ENCODE peak calls at places on chromosomes 12 and 14, in six cellular contexts. O is kidney epithelial cell, U is cardiac fibroblast, P is left ventricle myocardium inferior, F is AG10803, L is fibroblast of the aortic adventitia. E is an unnamed sample.

GRCh38 chr12:27498761-27499160 is 25.2 kb upstream of the PPFIBP1 start:
- DNase-seq in P (no peak), O (no peak), L (peak), U (no peak), F (peak), E (peak)

GRCh38 chr12:132561784-132562156 is 48.6 kb downstream of the LRCOL1 start:
- DNase-seq in U (no peak), F (no peak), O (no peak), L (no peak), P (no peak), E (peak)

GRCh38 chr12:24025153-24025798 is 75.8 kb upstream of the SOX5 start:
- DNase-seq in F (no peak), O (no peak), P (no peak), U (peak), L (no peak), E (no peak)

GRCh38 chr12:6548556-6549378 is 7.1 kb downstream of the IFFO1 start:
- DNase-seq in U (peak), O (no peak), P (no peak), L (peak), F (peak), E (peak)

GRCh38 chr12:46472893-46473633 is 100.5 kb upstream of the SLC38A2 start:
- DNase-seq in F (peak), P (no peak), U (peak), O (no peak), L (peak), E (peak)

GRCh38 chr14:26008290-26008689 is 589.5 kb downstream of the NOVA1 start:
- DNase-seq in O (no peak), F (no peak), P (no peak), L (peak), U (peak), E (peak)

GRCh38 chr12:72547593-72547992 is 275.4 kb downstream of the TRHDE start:
- DNase-seq in F (peak), O (no peak), U (no peak), P (no peak), L (no peak), E (peak)

GRCh38 chr12:132449565-132450390 is 40.2 kb upstream of the FBRSL1 start:
- DNase-seq in L (no peak), P (no peak), U (no peak), O (no peak), F (no peak), E (no peak)

GRCh38 chr12:54135621-54136027 is 53.2 kb downstream of the SMUG1 start:
- DNase-seq in P (no peak), L (no peak), O (peak), U (no peak), F (peak), E (no peak)

GRCh38 chr12:19230896-19231295 is 101.4 kb downstream of the PLEKHA5 start:
- DNase-seq in F (no peak), P (no peak), L (no peak), O (no peak), U (no peak), E (no peak)

GRCh38 chr14:54929556-54929955 is 26.9 kb upstream of the GCH1 start:
- DNase-seq in L (no peak), F (no peak), P (no peak), O (no peak), U (no peak), E (no peak)

GRCh38 chr12:57838594-57839302 is 7.8 kb downstream of the CTDSP2 start:
- DNase-seq in P (no peak), O (no peak), L (peak), U (peak), F (no peak), E (no peak)

GRCh38 chr14:64845878-64846277 is 33.8 kb downstream of the SPTB start:
- DNase-seq in U (peak), F (peak), P (no peak), O (peak), L (no peak), E (peak)

GRCh38 chr14:75454963-75455546 is 27.2 kb downstream of the JDP2 start:
- DNase-seq in L (peak), U (peak), P (peak), O (peak), F (peak), E (peak)

GRCh38 chr14:81434230-81434629 is 34.1 kb upstream of the STON2 start:
- DNase-seq in O (no peak), F (no peak), P (no peak), U (no peak), L (no peak), E (no peak)

GRCh38 chr14:94936901-94937321 is 167.0 kb upstream of the GSC start:
- DNase-seq in P (peak), F (no peak), L (no peak), O (no peak), U (no peak), E (no peak)

GRCh38 chr12:45215419-45216296 is at the start of gene ANO6:
- DNase-seq in U (peak), F (peak), P (peak), L (peak), O (no peak), E (peak)

GRCh38 chr14:75714993-75715392 is 53.9 kb downstream of the TTLL5 start:
- DNase-seq in P (no peak), U (peak), O (no peak), F (no peak), L (no peak), E (no peak)

GRCh38 chr12:4817813-4818212 is 91.9 kb upstream of the KCNA1 start:
- DNase-seq in O (no peak), F (no peak), L (no peak), P (peak), U (no peak), E (no peak)

GRCh38 chr14:58666737-58667136 is 29.0 kb downstream of the DACT1 start:
- DNase-seq in L (no peak), U (no peak), P (no peak), O (no peak), F (no peak), E (no peak)

GRCh38 chr12:67434653-67435375 is 165.7 kb downstream of the CAND1 start:
- DNase-seq in L (peak), O (peak), U (peak), F (peak), P (no peak), E (peak)

GRCh38 chr14:32259368-32260013 is 56.4 kb upstream of the RNU6-8 start:
- DNase-seq in U (peak), L (peak), P (no peak), F (peak), O (peak), E (peak)

GRCh38 chr12:51217133-51217967 is 512 bp downstream of the POU6F1 start:
- DNase-seq in L (no peak), O (no peak), P (peak), F (no peak), U (no peak), E (peak)

GRCh38 chr14:105204206-105204930 is 23.3 kb upstream of the NUDT14 start:
- DNase-seq in P (peak), U (no peak), O (peak), L (peak), F (peak), E (peak)

GRCh38 chr14:55271572-55272414 is 572 bp downstream of the FBXO34 start:
- DNase-seq in O (no peak), L (peak), U (peak), P (peak), F (peak), E (peak)

GRCh38 chr12:108939594-108939993 is 59.7 kb downstream of the DAO start:
- DNase-seq in F (no peak), P (no peak), L (peak), U (peak), O (no peak), E (peak)

GRCh38 chr12:115866909-115867525 is 410.5 kb downstream of the MED13L start:
- DNase-seq in U (peak), O (no peak), P (no peak), L (no peak), F (no peak), E (no peak)

GRCh38 chr14:61569783-61570182 is 125.5 kb upstream of the HIF1A start:
- DNase-seq in F (peak), P (peak), L (peak), U (peak), O (peak), E (peak)

GRCh38 chr14:20934148-20934762 is 21.0 kb upstream of the RNASE2 start:
- DNase-seq in L (peak), P (peak), U (peak), O (no peak), F (peak), E (peak)

GRCh38 chr12:98894412-98895085 is 249.5 kb downstream of the APAF1 start:
- DNase-seq in O (no peak), F (no peak), U (no peak), L (no peak), P (no peak), E (no peak)

GRCh38 chr12:96497800-96498199 is 8.4 kb downstream of the CFAP54 start:
- DNase-seq in O (no peak), F (peak), P (no peak), U (no peak), L (no peak), E (no peak)

GRCh38 chr14:77094672-77095284 is 3.3 kb upstream of the CIPC start:
- DNase-seq in L (peak), O (no peak), F (peak), P (peak), U (peak), E (peak)

GRCh38 chr12:30517320-30517719 is 178.3 kb downstream of the IPO8 start:
- DNase-seq in L (no peak), F (no peak), P (no peak), O (no peak), U (no peak), E (no peak)

GRCh38 chr12:30519535-30519934 is 176.1 kb downstream of the IPO8 start:
- DNase-seq in U (no peak), F (no peak), L (no peak), P (no peak), O (no peak), E (no peak)

GRCh38 chr12:30514666-30515065 is 181.0 kb downstream of the IPO8 start:
- DNase-seq in F (no peak), U (no peak), L (no peak), O (no peak), P (no peak), E (no peak)

GRCh38 chr12:30515351-30515750 is 180.3 kb downstream of the IPO8 start:
- DNase-seq in P (no peak), U (peak), O (no peak), L (peak), F (no peak), E (peak)
- TF ChIP-seq CTCF in P (peak), U (no peak), O (peak), L (peak), F (no peak), E (peak)

DNA sequence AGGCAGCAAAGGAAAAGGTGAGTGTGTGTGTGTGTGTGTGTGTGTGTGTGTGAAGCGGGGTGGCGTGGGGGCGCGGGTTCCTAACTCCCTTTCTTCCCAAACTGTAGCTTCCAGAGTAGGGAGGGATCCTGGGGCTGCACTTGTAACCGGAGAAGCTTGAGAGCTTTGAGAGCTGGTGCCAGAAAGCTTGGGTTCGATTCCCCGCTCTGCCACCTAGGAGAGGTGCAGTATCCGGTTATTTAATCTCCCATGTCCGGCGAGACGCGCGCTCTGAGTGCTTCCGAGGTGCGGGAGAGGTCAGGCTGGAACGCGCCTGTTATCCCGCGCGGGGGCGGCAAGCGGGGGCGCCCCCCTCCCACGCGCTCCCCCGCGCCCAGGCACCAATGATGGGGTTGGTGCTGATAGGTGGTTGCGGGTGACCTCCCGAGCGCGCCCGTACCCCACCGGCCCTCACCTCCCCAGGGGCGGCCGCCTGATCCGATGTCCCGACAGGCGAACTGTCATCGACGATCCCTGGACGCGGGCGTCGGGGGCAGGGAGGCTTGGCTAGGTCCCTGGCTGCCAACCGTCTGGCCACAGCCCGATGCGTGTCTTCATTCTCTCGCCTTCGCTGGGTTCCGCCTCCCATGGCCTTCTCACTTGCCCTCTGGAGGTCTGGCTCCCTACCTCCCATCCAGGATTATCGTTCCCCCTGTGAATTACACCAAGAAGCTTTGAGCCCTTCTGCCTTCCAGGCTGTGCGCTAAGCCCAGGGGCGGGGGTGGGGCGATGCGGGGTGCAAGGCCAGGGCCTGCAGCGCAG is 7.4 kb upstream of the RACGAP1 start:
- DNase-seq in F (no peak), P (no peak), L (no peak), U (no peak), O (no peak), E (no peak)
- H3K4me3 ChIP-seq in F (peak), P (peak), L (no peak), U (peak), O (peak), E (peak)

GRCh38 chr12:124228050-124228711 is 66.7 kb upstream of the RFLNA start:
- DNase-seq in F (no peak), U (no peak), P (no peak), O (no peak), L (no peak), E (no peak)

GRCh38 chr12:124230789-124231188 is 64.1 kb upstream of the RFLNA start:
- DNase-seq in O (no peak), L (no peak), P (no peak), F (no peak), U (no peak), E (no peak)

GRCh38 chr12:124231980-124232653 is 62.8 kb upstream of the RFLNA start:
- DNase-seq in P (no peak), L (no peak), U (no peak), O (no peak), F (no peak), E (no peak)

GRCh38 chr12:124232654-124232987 is 62.3 kb upstream of the RFLNA start:
- DNase-seq in L (no peak), F (no peak), U (no peak), O (no peak), P (no peak), E (no peak)

DNA sequence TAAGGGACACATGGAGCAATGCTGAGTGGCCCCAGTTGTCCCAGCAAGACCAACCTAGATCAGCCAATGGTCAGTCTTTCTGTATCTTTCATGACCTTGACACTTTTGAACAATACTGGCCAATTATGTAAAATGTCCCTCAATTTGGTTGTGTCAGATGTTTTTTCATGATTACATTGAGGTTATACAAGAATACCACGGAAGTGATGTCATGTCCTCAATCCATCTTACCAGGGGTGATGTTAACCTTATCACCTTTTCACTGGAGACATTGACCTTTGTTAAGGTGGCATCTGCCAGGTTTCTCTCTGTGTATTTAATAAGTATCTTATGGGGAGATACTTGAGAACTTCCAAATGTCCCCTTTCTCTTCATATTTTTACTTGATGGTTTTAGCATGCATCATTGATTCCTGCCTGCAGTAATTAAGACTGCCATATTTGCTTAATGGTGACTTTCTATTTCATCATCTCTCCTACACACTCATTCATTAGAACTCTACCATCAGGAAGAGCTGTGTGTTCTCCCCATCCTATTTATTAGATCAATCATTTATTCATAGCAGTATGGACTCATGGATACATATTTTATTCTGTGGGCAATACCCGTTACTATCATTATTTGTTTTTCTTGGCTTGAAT is 64.7 kb upstream of the RFLNA start:
- DNase-seq in F (no peak), U (no peak), P (no peak), O (no peak), L (no peak), E (no peak)
- TF ChIP-seq CTCF in F (no peak), U (no peak), P (no peak), O (no peak), L (no peak), E (no peak)

DNA sequence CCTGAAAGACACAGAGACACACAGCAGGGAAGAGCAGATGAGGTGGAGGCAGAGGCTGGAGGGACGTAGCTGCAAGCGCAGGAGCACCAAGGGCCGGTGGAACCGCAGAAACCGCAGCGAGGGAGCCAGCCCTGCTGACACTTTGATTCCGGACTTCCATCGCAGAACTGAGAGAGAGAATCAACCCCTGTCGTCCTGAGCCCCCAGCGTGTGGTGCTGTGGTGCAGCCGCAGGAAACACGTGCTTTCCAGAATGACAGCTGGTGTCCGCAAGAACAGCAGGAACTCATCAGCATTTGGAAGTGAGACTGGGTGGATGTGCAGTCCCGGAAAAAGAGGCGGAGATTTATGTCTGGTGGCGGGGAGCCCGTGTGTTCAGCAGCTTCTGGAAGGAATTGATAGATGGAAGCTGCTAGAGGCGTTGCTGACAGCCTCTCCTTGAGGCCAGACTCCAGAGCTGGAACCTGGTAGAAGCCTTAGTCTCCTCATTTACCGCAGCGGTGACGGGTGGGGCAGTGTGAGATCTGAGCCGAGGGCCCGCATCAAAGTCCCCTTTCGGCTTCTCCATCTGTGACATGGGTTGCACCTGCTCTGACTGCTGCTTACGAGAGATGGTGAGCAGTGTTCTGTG is 21.9 kb upstream of the KLC1 start:
- DNase-seq in P (peak), U (peak), O (no peak), L (peak), F (peak), E (peak)
- H3K4me3 ChIP-seq in P (peak), U (peak), O (no peak), L (peak), F (peak), E (peak)

GRCh38 chr12:91894911-91895310 is 250.7 kb downstream of the BTG1 start:
- DNase-seq in F (no peak), U (no peak), P (no peak), L (no peak), O (no peak), E (no peak)
- TF ChIP-seq CTCF in F (no peak), U (no peak), P (no peak), L (no peak), O (no peak), E (no peak)

GRCh38 chr12:92362785-92363184 is 217.1 kb upstream of the BTG1 start:
- DNase-seq in F (no peak), O (no peak), U (no peak), L (no peak), P (no peak), E (no peak)
- H3K4me3 ChIP-seq in F (no peak), O (no peak), U (no peak), L (no peak), P (no peak), E (no peak)

DNA sequence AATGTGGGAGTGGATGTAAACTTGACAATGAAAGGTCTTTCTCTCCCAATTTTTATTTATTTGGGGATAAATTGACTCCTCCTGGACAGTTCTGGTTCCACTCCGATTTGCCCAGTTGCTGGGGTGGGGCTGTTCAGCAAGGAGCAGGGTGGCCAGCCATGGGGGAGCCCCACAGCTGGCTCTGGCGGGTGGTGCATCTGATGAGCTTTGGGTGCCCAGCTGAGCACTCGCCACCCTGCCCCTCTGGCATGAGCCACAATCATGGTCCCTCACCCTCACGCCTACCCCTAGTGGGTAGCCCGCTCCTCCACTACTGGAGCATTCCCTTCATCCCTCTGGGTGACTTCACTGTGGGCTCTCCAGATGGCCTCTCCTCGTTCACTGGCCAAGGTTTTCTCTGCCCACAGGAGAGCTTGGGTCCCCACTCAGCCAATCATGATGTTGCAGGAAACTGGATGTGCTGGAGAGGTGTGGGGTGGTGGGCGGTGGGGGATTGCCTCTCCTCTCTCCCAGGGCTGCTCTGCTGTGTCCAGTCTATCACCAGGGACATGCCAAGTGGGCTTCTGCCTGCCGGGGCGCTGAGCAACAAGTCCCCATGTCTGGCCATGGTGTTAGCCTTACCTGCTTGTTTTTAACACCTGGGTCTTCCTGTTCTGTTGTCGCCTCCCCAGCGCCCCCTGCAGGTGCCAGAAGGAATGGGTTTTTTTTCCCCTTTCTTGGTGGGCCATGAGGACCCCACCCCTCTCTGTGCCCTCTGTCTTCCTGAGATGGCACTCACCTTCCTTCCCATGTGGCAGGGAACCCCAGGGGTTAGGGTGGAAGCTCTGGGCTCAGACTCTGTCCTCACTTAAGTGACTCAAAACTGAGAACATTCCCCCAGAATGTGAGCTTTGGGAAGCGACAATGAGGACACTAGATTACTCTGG is 3.4 kb downstream of the CYP46A1 start:
- DNase-seq in O (no peak), U (no peak), F (no peak), L (no peak), P (no peak), E (no peak)
- TF ChIP-seq CTCF in O (peak), U (peak), F (peak), L (peak), P (peak), E (peak)

GRCh38 chr12:48980953-48981756 is 3.0 kb downstream of the WNT1 start:
- DNase-seq in O (no peak), L (no peak), P (no peak), U (no peak), F (no peak), E (peak)
- H3K4me3 ChIP-seq in O (no peak), L (no peak), P (peak), U (no peak), F (no peak), E (no peak)

E was measured in foreskin fibroblast.